ENCODE peak calls at places on chromosomes 6 and 20, in six cellular contexts. S is IMR-90, Y is mesenchymal stem cell, O is mammary epithelial cell, L is GM23248, R is neural progenitor cell. N is an unnamed sample. For H3K4me1, the result is how much of the 10 kb centered on the place peaks cover.

GRCh38 chr20:33032555-33032954 is 1.1 kb downstream of the BPIFB6 start:
- DNase-seq in S (no peak), Y (no peak), O (no peak), L (no peak), R (no peak), N (no peak)

GRCh38 chr6:7107578-7108195 is at the start of gene RREB1:
- DNase-seq in S (peak), Y (peak), O (peak), L (peak), R (peak), N (peak)

GRCh38 chr20:17343631-17344447 is 117.0 kb downstream of the PCSK2 start:
- DNase-seq in S (no peak), Y (no peak), O (no peak), L (peak), R (no peak), N (peak)

GRCh38 chr6:164612731-164613130 is 696.7 kb downstream of the C6orf118 start:
- DNase-seq in S (no peak), Y (no peak), O (no peak), L (no peak), R (peak), N (no peak)

GRCh38 chr6:109045423-109046012 is 49.1 kb downstream of the SESN1 start:
- DNase-seq in S (no peak), Y (no peak), O (no peak), L (no peak), R (no peak), N (no peak)

GRCh38 chr6:131400782-131401496 is 172.1 kb upstream of the ARG1 start:
- DNase-seq in S (no peak), Y (no peak), O (peak), L (no peak), R (no peak), N (no peak)

GRCh38 chr6:24666097-24666615 is 543 bp downstream of the TDP2 start:
- DNase-seq in S (peak), Y (peak), O (no peak), L (peak), R (no peak), N (peak)

GRCh38 chr20:8808180-8808535 is 260.7 kb upstream of the PLCB4 start:
- DNase-seq in S (no peak), Y (no peak), O (no peak), L (no peak), R (no peak), N (no peak)

GRCh38 chr20:10917826-10918225 is 244.0 kb upstream of the JAG1 start:
- DNase-seq in S (no peak), Y (no peak), O (no peak), L (no peak), R (no peak), N (no peak)

GRCh38 chr6:30206152-30206551 is 7.1 kb downstream of the TRIM26 start:
- DNase-seq in S (peak), Y (peak), O (no peak), L (peak), R (no peak), N (no peak)

GRCh38 chr20:47660602-47660905 is 124.7 kb downstream of the SULF2 start:
- DNase-seq in S (no peak), Y (no peak), O (no peak), L (no peak), R (no peak), N (no peak)

GRCh38 chr6:130760006-130760405 is 67.2 kb upstream of the SMLR1 start:
- DNase-seq in S (peak), Y (peak), O (peak), L (peak), R (peak), N (peak)

GRCh38 chr6:166687070-166687469 is 60.0 kb upstream of the RPS6KA2 start:
- DNase-seq in S (no peak), Y (no peak), O (no peak), L (no peak), R (no peak), N (no peak)

GRCh38 chr20:5486377-5487054 is 169.8 kb upstream of the PROKR2 start:
- DNase-seq in S (no peak), Y (no peak), O (no peak), L (no peak), R (no peak), N (no peak)

GRCh38 chr6:34152806-34153565 is 7.1 kb upstream of the GRM4 start:
- DNase-seq in S (no peak), Y (no peak), O (no peak), L (no peak), R (no peak), N (no peak)

GRCh38 chr6:33696538-33697518 is 14.7 kb downstream of the UQCC2 start:
- DNase-seq in S (peak), Y (peak), O (peak), L (peak), R (no peak), N (peak)

GRCh38 chr20:2693996-2694471 is 1.5 kb downstream of the EBF4 start:
- DNase-seq in S (no peak), Y (no peak), O (no peak), L (no peak), R (peak), N (no peak)
- H3K4me3 ChIP-seq in S (no peak), Y (no peak), O (no peak), L (no peak), R (peak), N (no peak)

GRCh38 chr6:134004714-134005113 is 47.7 kb downstream of the SLC2A12 start:
- DNase-seq in S (peak), Y (no peak), O (no peak), L (peak), R (no peak), N (no peak)

GRCh38 chr6:134009876-134010275 is 42.5 kb downstream of the SLC2A12 start:
- DNase-seq in S (no peak), Y (no peak), O (peak), L (no peak), R (no peak), N (no peak)

GRCh38 chr6:134010400-134010799 is 42.0 kb downstream of the SLC2A12 start:
- DNase-seq in S (no peak), Y (no peak), O (no peak), L (no peak), R (no peak), N (no peak)

GRCh38 chr6:134005824-134006223 is 46.6 kb downstream of the SLC2A12 start:
- DNase-seq in S (no peak), Y (no peak), O (no peak), L (no peak), R (no peak), N (no peak)

DNA sequence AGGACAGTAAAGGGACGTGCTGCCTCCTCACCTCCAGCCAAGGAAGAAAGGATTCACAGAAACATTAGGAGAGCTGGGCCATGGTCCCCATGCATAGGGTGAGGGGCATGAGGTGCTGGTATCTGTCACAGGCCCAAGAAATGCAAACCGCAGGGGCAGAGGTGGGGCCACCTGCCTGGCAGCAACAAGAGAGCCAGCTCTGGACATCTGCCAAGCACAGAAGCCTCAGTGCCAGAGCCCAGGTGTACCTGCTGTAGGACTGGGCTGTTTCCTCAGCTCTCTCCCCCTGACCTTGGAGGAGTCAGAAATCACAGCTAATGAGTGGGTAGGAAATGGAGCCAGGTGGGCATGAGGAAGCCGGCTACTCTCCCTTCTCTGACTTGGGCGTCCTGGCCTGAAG is 45.3 kb downstream of the SLC2A12 start:
- DNase-seq in S (no peak), Y (no peak), O (peak), L (no peak), R (no peak), N (no peak)
- H3K9ac ChIP-seq in S (no peak), Y (no peak), O (no peak), L (no peak), R (no peak), N (no peak)

DNA sequence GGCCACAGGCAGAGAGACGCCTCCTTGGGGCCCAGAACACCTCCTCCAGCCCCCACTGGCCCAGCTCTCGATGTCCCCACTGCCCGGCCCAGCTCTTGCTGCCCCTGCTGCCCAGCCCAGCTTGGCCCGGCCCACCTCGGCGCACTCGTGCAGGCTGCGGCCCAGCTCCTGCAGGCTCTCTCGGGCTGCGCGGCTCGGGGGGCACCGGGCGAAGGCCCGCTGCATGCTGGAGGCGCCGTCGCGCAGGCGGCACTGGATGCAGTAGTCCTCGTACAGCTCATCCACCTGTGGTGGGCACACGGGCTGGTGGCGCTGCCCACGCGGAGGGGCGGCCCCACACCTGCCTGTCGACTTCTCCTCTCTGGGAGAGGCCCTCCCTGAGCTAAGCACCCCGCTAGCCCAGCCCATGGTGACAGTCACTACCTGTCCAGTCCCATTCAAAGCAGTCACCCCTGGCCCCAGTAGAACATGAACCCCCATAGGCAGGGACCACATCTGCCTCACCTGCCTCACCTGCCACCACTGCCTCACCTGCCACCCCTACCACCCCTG is 81.8 kb downstream of the RIPOR3 start:
- DNase-seq in S (no peak), Y (no peak), O (no peak), L (no peak), R (no peak), N (no peak)
- H3K4me1 ChIP-seq in S (under half), Y (under half), O (under half), L (under half), R (under half), N (under half)

DNA sequence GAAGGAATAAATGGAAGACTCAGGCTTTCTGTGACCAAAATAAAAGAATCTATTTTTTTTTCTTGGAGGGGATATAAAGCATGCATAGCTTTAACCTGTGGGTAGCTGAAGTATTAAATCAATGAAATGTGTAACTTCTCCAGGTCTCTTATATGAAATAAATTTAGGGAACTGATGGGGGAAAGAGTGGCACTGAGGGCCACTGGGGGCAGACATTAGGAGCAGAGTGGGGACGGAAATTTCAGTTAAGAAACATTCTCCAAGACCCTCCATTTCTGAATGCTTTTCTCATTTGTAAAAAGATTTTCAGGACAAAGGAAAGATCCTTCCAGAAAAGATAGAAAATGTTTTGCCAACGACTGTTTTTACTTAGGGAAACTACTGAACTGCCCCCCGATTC is 131.0 kb downstream of the GPX5 start:
- DNase-seq in S (no peak), Y (no peak), O (no peak), L (no peak), R (no peak), N (no peak)
- H3K4me3 ChIP-seq in S (no peak), Y (peak), O (no peak), L (peak), R (peak), N (no peak)

N was measured in adipocyte.